ENCODE peak calls at places on chromosomes 12 and 14, in ten cellular contexts. Z is CD8-positive, alpha-beta memory T cell; C is GM23248; V is tibial artery; I is prostate gland; B is aorta; R is CD4-positive, alpha-beta T cell; P is gastrocnemius medialis; M is mammary epithelial cell; D is MM.1S. W is an unnamed sample.
A peak's percentile ranks its signal among the peaks of the same experiment; 100 is the strongest.

GRCh38 chr12:107304588-107305532 is 211.5 kb upstream of the CRY1 start:
- DNase-seq in P (no peak), C (peak; percentile 12), R (no peak), I (no peak), D (no peak), Z (no peak), M (peak; percentile 24), B (no peak), V (no peak), W (no peak)

GRCh38 chr12:119913931-119914330 is 36.8 kb upstream of the CIT start:
- DNase-seq in B (no peak), D (no peak), C (no peak), Z (no peak), P (no peak), I (no peak), R (no peak), M (no peak), V (no peak), W (no peak)

GRCh38 chr12:112891093-112892024 is 15.4 kb upstream of the OAS1 start:
- DNase-seq in Z (no peak), D (no peak), I (no peak), B (no peak), R (no peak), V (no peak), C (no peak), M (no peak), P (no peak), W (no peak)

GRCh38 chr14:103879570-103880333 is 32.4 kb upstream of the PPP1R13B start:
- DNase-seq in B (no peak), M (peak; percentile 36), P (no peak), I (peak; percentile 81), D (no peak), R (no peak), C (peak; percentile 66), V (no peak), Z (no peak), W (no peak)

GRCh38 chr12:3313655-3314305 is 177.2 kb upstream of the PRMT8 start:
- DNase-seq in V (no peak), P (no peak), Z (no peak), M (no peak), C (peak; percentile 59), D (peak; percentile 15), R (no peak), B (no peak), I (no peak), W (no peak)

GRCh38 chr14:86221000-86221399 is 691.1 kb downstream of the FLRT2 start:
- DNase-seq in C (no peak), P (no peak), R (no peak), M (no peak), D (no peak), Z (peak; percentile 38), I (no peak), V (no peak), B (no peak), W (no peak)

GRCh38 chr12:27866382-27867101 is 86.5 kb upstream of the MANSC4 start:
- DNase-seq in I (no peak), R (no peak), P (no peak), Z (no peak), M (peak; percentile 37), B (no peak), V (no peak), D (no peak), C (peak; percentile 85), W (no peak)

GRCh38 chr12:105166736-105167135 is 59.2 kb downstream of the WASHC4 start:
- DNase-seq in Z (no peak), C (peak; percentile 49), V (no peak), M (no peak), P (no peak), D (no peak), B (no peak), I (no peak), R (no peak), W (no peak)

GRCh38 chr12:116319851-116320621 is 42.5 kb upstream of the MED13L start:
- DNase-seq in C (peak; percentile 97), M (peak; percentile 86), Z (no peak), D (peak; percentile 10), V (peak; percentile 86), B (no peak), P (peak; percentile 93), I (peak; percentile 70), R (no peak), W (no peak)

GRCh38 chr14:105857223-105857815 is 330.9 kb downstream of the TMEM121 start:
- DNase-seq in I (no peak), B (peak; percentile 56), M (no peak), Z (peak; percentile 58), D (no peak), C (no peak), R (no peak), P (no peak), V (no peak), W (peak; percentile 10)

GRCh38 chr14:105856676-105857222 is 330.4 kb downstream of the TMEM121 start:
- DNase-seq in D (no peak), I (no peak), M (no peak), B (no peak), Z (peak; percentile 42), C (no peak), P (no peak), R (no peak), V (no peak), W (no peak)

GRCh38 chr14:105855246-105855892 is 329.0 kb downstream of the TMEM121 start:
- DNase-seq in I (no peak), Z (peak; percentile 46), M (no peak), B (peak; percentile 70), R (no peak), C (no peak), V (peak; percentile 5), D (no peak), P (no peak), W (peak; percentile 6)

GRCh38 chr14:105854600-105855245 is 328.3 kb downstream of the TMEM121 start:
- DNase-seq in Z (peak; percentile 38), P (no peak), M (no peak), B (no peak), D (no peak), V (peak; percentile 11), C (no peak), R (no peak), I (no peak), W (peak; percentile 9)

DNA sequence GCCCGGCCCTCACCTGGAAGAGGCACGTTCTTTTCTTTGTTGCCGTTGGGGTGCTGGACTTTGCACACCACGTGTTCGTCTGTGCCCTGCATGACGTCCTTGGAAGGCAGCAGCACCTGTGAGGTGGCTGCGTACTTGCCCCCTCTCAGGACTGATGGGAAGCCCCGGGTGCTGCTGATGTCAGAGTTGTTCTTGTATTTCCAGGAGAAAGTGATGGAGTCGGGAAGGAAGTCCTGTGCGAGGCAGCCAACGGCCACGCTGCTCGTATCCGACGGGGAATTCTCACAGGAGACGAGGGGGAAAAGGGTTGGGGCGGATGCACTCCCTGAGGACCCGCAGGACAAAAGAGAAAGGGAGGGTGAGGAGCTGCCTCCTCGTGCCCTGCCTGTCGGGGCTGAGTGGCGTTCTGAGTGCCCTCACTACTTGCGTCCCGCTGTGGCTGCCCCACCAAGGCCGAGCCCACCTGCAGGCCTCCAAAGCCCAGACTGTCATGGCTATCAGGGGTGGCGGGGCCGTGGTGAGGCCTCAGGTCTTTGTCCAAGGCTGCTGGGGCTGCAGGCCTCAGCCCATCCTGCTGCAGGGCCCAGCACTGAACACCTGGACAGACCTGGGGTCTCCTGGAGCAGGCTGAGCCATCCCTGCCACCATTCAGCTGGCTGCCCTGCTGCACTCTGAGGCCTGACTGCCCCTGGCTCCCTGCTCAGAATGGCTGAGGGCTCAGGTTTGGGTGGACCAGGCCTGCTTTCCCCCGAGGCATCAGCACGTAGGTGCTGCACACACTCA is 329.7 kb downstream of the TMEM121 start:
- DNase-seq in I (no peak), B (peak; percentile 64), P (no peak), D (no peak), M (no peak), Z (peak; percentile 44), V (no peak), R (no peak), C (no peak), W (peak; percentile 8)
- H3K9me3 ChIP-seq in I (no peaks in the 10 kb centered on the region), B (no peaks in the 10 kb centered on the region), P (no peaks in the 10 kb centered on the region), D (no peaks in the 10 kb centered on the region), M (peaks cover 51% of the 10 kb centered on the region), Z (no peaks in the 10 kb centered on the region), V (no peaks in the 10 kb centered on the region), R (no peaks in the 10 kb centered on the region), C (no peaks in the 10 kb centered on the region), W (no peaks in the 10 kb centered on the region)

DNA sequence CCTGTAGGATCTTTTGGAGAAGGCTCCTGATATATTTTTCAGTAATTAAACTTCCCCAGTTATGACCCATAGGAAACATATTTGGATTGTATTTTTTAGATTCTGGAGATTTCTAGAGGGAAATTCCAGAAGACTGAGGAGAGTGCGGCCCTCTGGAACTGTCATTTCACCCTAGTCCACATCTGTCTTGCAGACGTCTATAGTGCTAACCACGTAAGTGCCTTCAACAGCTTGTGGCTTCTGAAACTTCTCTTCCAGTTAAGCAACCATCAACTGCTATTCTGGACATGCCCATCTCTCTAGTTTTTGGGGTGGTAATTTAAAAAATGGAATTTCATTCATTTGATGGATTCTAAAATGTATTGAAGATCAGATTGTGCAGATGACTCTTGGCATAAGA is 1098.8 kb downstream of the TMEM121 start:
- DNase-seq in C (no peak), R (no peak), V (no peak), D (no peak), P (no peak), Z (no peak), M (no peak), B (no peak), I (no peak), W (no peak)
- H3K9me3 ChIP-seq in C (no peaks in the 10 kb centered on the region), R (no peaks in the 10 kb centered on the region), V (no peaks in the 10 kb centered on the region), D (no peaks in the 10 kb centered on the region), P (no peaks in the 10 kb centered on the region), Z (no peaks in the 10 kb centered on the region), M (no peaks in the 10 kb centered on the region), B (no peaks in the 10 kb centered on the region), I (no peaks in the 10 kb centered on the region), W (no peaks in the 10 kb centered on the region)

GRCh38 chr14:106803379-106803778 is 1277.0 kb downstream of the TMEM121 start:
- DNase-seq in V (no peak), Z (no peak), C (no peak), P (no peak), M (no peak), R (no peak), D (no peak), B (no peak), I (no peak), W (no peak)
- H3K9me3 ChIP-seq in V (no peaks in the 10 kb centered on the region), Z (no peaks in the 10 kb centered on the region), C (no peaks in the 10 kb centered on the region), P (no peaks in the 10 kb centered on the region), M (no peaks in the 10 kb centered on the region), R (no peaks in the 10 kb centered on the region), D (no peaks in the 10 kb centered on the region), B (peaks cover 1% of the 10 kb centered on the region), I (no peaks in the 10 kb centered on the region), W (no peaks in the 10 kb centered on the region)

GRCh38 chr14:20198991-20199390 is 8.3 kb downstream of the OR11G2 start:
- DNase-seq in C (no peak), B (no peak), V (no peak), Z (no peak), P (no peak), D (no peak), I (no peak), M (no peak), R (no peak), W (no peak)
- H3K9me3 ChIP-seq in C (no peaks in the 10 kb centered on the region), B (no peaks in the 10 kb centered on the region), V (no peaks in the 10 kb centered on the region), Z (no peaks in the 10 kb centered on the region), P (no peaks in the 10 kb centered on the region), D (no peaks in the 10 kb centered on the region), I (no peaks in the 10 kb centered on the region), M (peaks cover 14% of the 10 kb centered on the region), R (no peaks in the 10 kb centered on the region), W (no peaks in the 10 kb centered on the region)